ENCODE peak calls at places on chromosomes 6 and 20, in seven cellular contexts. M is A549, N is H1, C is HCT116, Z is HepG2, A is GM12878, Q is K562. L is an unnamed sample.

GRCh38 chr6:47144306-47144705 is 102.2 kb upstream of the ADGRF1 start:
- DNase-seq in N (no peak), Z (no peak), C (no peak), Q (no peak), A (no peak), M (no peak), L (peak)

GRCh38 chr20:47696856-47697255 is 88.4 kb downstream of the SULF2 start:
- DNase-seq in Z (no peak), M (no peak), Q (no peak), C (no peak), A (no peak), N (no peak), L (no peak)

GRCh38 chr6:168093071-168093505 is 14.1 kb upstream of the FRMD1 start:
- DNase-seq in Q (peak), M (no peak), C (no peak), N (no peak), A (no peak), Z (peak), L (no peak)

GRCh38 chr6:156423829-156424228 is 353.3 kb upstream of the ARID1B start:
- DNase-seq in A (no peak), Z (no peak), N (no peak), Q (no peak), M (no peak), C (no peak), L (no peak)

GRCh38 chr6:84763397-84764331 is 734 bp downstream of the TBX18 start:
- DNase-seq in A (no peak), Z (no peak), M (peak), N (peak), Q (peak), C (peak), L (peak)

GRCh38 chr6:163983601-163984445 is 569.3 kb downstream of the QKI start:
- DNase-seq in A (peak), Q (no peak), N (no peak), C (no peak), Z (no peak), M (no peak), L (no peak)

GRCh38 chr6:154950979-154951378 is 44.1 kb upstream of the TIAM2 start:
- DNase-seq in Z (no peak), A (no peak), M (no peak), N (no peak), Q (no peak), C (no peak), L (no peak)

GRCh38 chr6:134111062-134111677 is 58.7 kb upstream of the SLC2A12 start:
- DNase-seq in N (no peak), A (no peak), Z (peak), Q (peak), C (peak), M (peak), L (peak)

GRCh38 chr20:8766868-8767390 is 302.0 kb upstream of the PLCB4 start:
- DNase-seq in M (no peak), Q (no peak), N (no peak), C (no peak), Z (no peak), A (no peak), L (no peak)

GRCh38 chr20:1469306-1469905 is 2.8 kb upstream of the NSFL1C start:
- DNase-seq in M (no peak), A (no peak), Q (peak), N (no peak), Z (no peak), C (no peak), L (no peak)

GRCh38 chr20:4160761-4161305 is 145.5 kb upstream of the RNF24 start:
- DNase-seq in N (peak), C (no peak), A (no peak), M (no peak), Z (peak), Q (no peak), L (peak)

GRCh38 chr6:22470454-22471368 is 98.7 kb upstream of the HDGFL1 start:
- DNase-seq in Q (no peak), Z (no peak), C (no peak), M (peak), A (peak), N (no peak), L (peak)

GRCh38 chr6:17457956-17458355 is 64.6 kb downstream of the CAP2 start:
- DNase-seq in C (no peak), A (no peak), Q (no peak), M (no peak), N (no peak), Z (no peak), L (no peak)

GRCh38 chr20:63969851-63970713 is at the start of gene ZNF512B:
- DNase-seq in C (no peak), Q (peak), Z (peak), N (peak), A (no peak), M (peak), L (peak)

GRCh38 chr20:38548356-38549083 is 32.5 kb upstream of the ADIG start:
- DNase-seq in N (no peak), Z (no peak), A (no peak), M (no peak), C (no peak), Q (no peak), L (no peak)

GRCh38 chr6:22601941-22602340 is 32.6 kb downstream of the HDGFL1 start:
- DNase-seq in Z (no peak), A (no peak), M (no peak), C (no peak), Q (no peak), N (no peak), L (no peak)

GRCh38 chr20:51767018-51767866 is 948 bp downstream of the ATP9A start:
- DNase-seq in A (no peak), Z (peak), N (peak), M (peak), C (peak), Q (peak), L (no peak)

GRCh38 chr20:39762716-39763115 is 800.6 kb downstream of the DHX35 start:
- DNase-seq in N (no peak), M (no peak), C (no peak), Q (no peak), Z (no peak), A (no peak), L (no peak)

GRCh38 chr20:19835533-19836222 is 77.6 kb downstream of the RIN2 start:
- DNase-seq in N (no peak), M (no peak), C (no peak), A (no peak), Q (no peak), Z (no peak), L (no peak)

GRCh38 chr6:96340164-96340563 is 181.4 kb upstream of the UFL1 start:
- DNase-seq in M (no peak), Q (no peak), N (no peak), A (no peak), Z (no peak), C (no peak), L (no peak)

GRCh38 chr6:161374971-161375873 is 101.4 kb upstream of the AGPAT4 start:
- DNase-seq in Q (peak), Z (peak), M (peak), C (no peak), N (no peak), A (no peak), L (no peak)

GRCh38 chr6:166466178-166467122 is 83.7 kb upstream of the MPC1 start:
- DNase-seq in Z (no peak), N (no peak), M (peak), A (no peak), C (no peak), Q (no peak), L (peak)

GRCh38 chr6:105591053-105591452 is 188.2 kb upstream of the PREP start:
- DNase-seq in Q (no peak), N (no peak), Z (no peak), A (peak), C (no peak), M (peak), L (peak)

GRCh38 chr6:151765444-151765886 is 42.0 kb upstream of the ESR1 start:
- DNase-seq in A (no peak), C (peak), Q (peak), N (no peak), M (peak), Z (peak), L (peak)

GRCh38 chr6:108622601-108623335 is 62.1 kb downstream of the FOXO3 start:
- DNase-seq in N (no peak), C (no peak), Q (no peak), Z (no peak), M (peak), A (no peak), L (peak)

GRCh38 chr6:44093066-44093465 is 34.2 kb downstream of the MRPL14 start:
- DNase-seq in A (no peak), Q (no peak), M (no peak), N (no peak), C (no peak), Z (no peak), L (no peak)

GRCh38 chr6:52207066-52207465 is 20.9 kb downstream of the IL17A start:
- DNase-seq in M (no peak), A (no peak), N (no peak), Z (no peak), C (no peak), Q (no peak), L (no peak)

GRCh38 chr6:10409766-10410209 is 5.1 kb downstream of the TFAP2A start:
- DNase-seq in M (no peak), A (no peak), C (no peak), Q (no peak), N (no peak), Z (no peak), L (no peak)

GRCh38 chr6:90186637-90187361 is 109.8 kb downstream of the BACH2 start:
- DNase-seq in N (no peak), Z (no peak), A (no peak), M (no peak), Q (no peak), C (no peak), L (no peak)

GRCh38 chr6:90413867-90414266 is 117.2 kb upstream of the BACH2 start:
- DNase-seq in A (no peak), M (no peak), Z (no peak), N (peak), Q (no peak), C (no peak), L (peak)

GRCh38 chr6:137033828-137034227 is 10.9 kb downstream of the IL20RA start:
- DNase-seq in C (no peak), M (no peak), N (no peak), A (peak), Z (peak), Q (no peak), L (no peak)

GRCh38 chr6:166422201-166422940 is 39.6 kb upstream of the MPC1 start:
- DNase-seq in Z (no peak), N (no peak), M (no peak), C (no peak), A (no peak), Q (no peak), L (no peak)

GRCh38 chr6:108127826-108128225 is 38.0 kb upstream of the NR2E1 start:
- DNase-seq in Z (peak), Q (no peak), N (no peak), A (no peak), C (no peak), M (peak), L (no peak)

GRCh38 chr20:62829231-62830230 is 12.7 kb downstream of the COL9A3 start:
- DNase-seq in N (no peak), C (no peak), A (no peak), M (no peak), Q (no peak), Z (no peak), L (no peak)

GRCh38 chr20:38946836-38947235 is 15.3 kb upstream of the DHX35 start:
- DNase-seq in Q (no peak), N (no peak), C (no peak), A (no peak), Z (no peak), M (no peak), L (no peak)

GRCh38 chr6:170383466-170384075 is 77.0 kb downstream of the FAM120B start:
- DNase-seq in N (no peak), A (no peak), Q (no peak), Z (no peak), M (no peak), C (no peak), L (no peak)

GRCh38 chr6:37480951-37481597 is 18.6 kb downstream of the CCDC167 start:
- DNase-seq in Z (no peak), C (no peak), N (peak), A (no peak), M (no peak), Q (no peak), L (no peak)

GRCh38 chr20:34586488-34587163 is 28.1 kb downstream of the MAP1LC3A start:
- DNase-seq in A (no peak), C (no peak), N (no peak), M (no peak), Q (no peak), Z (peak), L (no peak)

GRCh38 chr6:35755525-35755924 is 18.7 kb downstream of the ARMC12 start:
- DNase-seq in A (no peak), Z (no peak), C (no peak), Q (no peak), M (no peak), N (no peak), L (no peak)
- TF ChIP-seq CEBPB in A (no peak), Z (no peak), C (no peak), Q (no peak), M (no peak), N (no peak), L (no peak)

GRCh38 chr6:41643899-41644269 is 5.6 kb downstream of the MDFI start:
- DNase-seq in Z (no peak), Q (no peak), N (no peak), M (no peak), C (no peak), A (no peak), L (no peak)

GRCh38 chr6:41644297-41644879 is 6.1 kb downstream of the MDFI start:
- DNase-seq in Z (peak), N (peak), M (no peak), C (no peak), A (no peak), Q (no peak), L (no peak)

GRCh38 chr6:41646026-41646795 is 7.9 kb downstream of the MDFI start:
- DNase-seq in M (no peak), N (no peak), A (no peak), Q (no peak), C (no peak), Z (no peak), L (no peak)

GRCh38 chr6:41642960-41643898 is 5.0 kb downstream of the MDFI start:
- DNase-seq in Z (no peak), M (no peak), C (no peak), Q (no peak), A (no peak), N (no peak), L (no peak)

DNA sequence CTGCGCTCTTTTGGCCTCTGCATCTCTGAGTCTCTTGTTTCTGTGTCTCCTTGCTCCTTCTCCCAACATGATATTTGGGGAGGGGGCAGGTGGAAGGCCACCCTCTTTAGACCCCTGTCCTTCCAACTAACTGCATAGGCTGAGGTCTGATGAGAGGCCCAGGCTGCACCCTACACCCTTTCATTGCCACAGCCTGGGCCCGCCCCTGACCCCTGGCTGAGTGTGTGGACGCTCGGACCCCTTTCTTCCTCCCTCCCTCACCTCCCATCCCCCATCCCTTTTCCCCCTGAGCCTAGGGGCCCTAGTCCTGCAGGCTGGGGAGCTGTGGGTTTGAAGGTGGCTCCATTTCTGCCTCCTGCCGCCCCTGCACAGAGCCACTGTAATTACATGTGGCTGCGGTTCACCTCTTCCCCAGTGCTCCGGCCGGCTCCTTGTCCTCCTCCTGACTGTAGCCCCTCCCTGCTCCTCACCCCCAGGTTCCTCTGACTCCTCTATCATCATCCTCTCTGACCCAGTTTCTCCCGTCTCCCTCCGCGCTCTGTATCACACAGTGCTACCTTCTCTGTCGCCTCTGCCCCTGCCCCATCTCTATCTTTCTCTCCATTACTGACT is 6.8 kb downstream of the MDFI start:
- DNase-seq in M (no peak), N (peak), Z (no peak), Q (no peak), C (no peak), A (no peak), L (no peak)
- TF ChIP-seq CEBPB in M (no peak), N (no peak), Z (no peak), Q (no peak), C (no peak), A (no peak), L (no peak)

GRCh38 chr6:143485967-143486366 is 25.6 kb downstream of the FUCA2 start:
- DNase-seq in A (no peak), N (no peak), C (no peak), Q (no peak), Z (no peak), M (no peak), L (peak)

GRCh38 chr6:143486752-143487151 is 24.8 kb downstream of the FUCA2 start:
- DNase-seq in N (no peak), A (no peak), M (no peak), C (no peak), Z (no peak), Q (no peak), L (no peak)

GRCh38 chr6:143490244-143490643 is 21.3 kb downstream of the FUCA2 start:
- DNase-seq in A (no peak), Z (no peak), Q (no peak), C (no peak), N (no peak), M (no peak), L (no peak)

DNA sequence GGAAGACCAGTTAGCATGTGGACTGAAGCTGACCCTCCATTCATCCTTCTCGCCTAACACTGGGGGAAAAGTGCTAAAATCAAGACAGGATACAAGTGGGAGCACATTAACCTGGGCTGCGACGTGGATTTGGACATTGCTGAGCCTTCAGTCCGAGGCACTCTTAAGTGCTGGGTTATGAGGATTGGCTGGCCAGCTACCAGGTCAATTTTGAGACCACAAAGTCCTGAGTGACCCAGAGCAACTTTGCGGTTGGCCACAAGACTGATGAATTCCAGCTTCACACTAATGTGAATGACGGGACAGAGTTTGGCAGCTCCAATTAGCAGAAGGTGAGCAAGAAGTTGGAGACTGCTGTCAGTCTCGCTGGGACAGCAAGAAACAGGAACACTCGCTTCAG is 20.7 kb downstream of the FUCA2 start:
- DNase-seq in N (no peak), M (no peak), Q (no peak), A (no peak), C (no peak), Z (no peak), L (no peak)
- TF ChIP-seq CEBPB in N (no peak), M (no peak), Q (no peak), A (no peak), C (no peak), Z (no peak), L (no peak)

DNA sequence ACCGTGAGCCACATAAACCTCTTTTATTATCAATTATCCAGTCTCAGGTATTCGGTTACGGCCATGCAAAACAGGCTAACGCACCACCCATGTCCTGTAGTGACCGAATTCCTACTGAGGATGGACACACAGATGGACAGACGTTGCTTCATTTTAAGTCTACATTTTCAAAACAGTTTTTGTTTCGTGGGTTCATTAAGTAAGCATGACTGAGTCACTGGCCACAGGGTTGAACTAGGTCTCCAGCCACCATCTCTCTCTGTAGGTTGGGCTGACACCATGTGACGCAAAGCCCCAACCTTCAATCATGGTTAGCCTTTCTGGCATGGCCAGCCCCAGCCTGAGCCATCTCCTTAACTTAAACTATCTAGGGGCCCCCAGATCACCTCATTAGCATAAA is 110.0 kb upstream of the SLC22A23 start:
- DNase-seq in N (no peak), A (no peak), M (no peak), Q (no peak), Z (no peak), C (no peak), L (peak)
- TF ChIP-seq CEBPB in N (no peak), A (no peak), M (no peak), Q (no peak), Z (no peak), C (no peak), L (peak)

DNA sequence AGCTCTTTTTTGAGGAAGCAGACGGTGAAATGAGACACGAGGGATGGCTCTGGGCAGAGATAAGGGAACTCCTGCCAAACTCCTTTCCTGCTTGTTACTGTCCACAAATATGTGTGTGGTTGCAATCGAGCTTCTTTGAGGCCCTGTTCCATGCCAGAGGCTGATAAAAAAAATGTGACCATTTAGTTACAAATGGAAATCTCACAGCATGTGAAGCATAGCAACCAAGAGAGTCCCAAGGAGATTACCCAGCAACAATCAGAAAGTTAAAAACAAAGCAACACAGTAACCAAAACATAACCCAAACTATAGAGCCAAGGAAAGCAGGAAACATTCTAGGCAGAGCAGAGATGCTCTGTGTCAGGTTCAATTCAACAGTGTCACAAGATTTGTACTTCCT is 35.4 kb upstream of the HMGN3 start:
- DNase-seq in C (no peak), M (peak), Q (no peak), N (no peak), Z (no peak), A (no peak), L (peak)
- TF ChIP-seq CEBPB in C (no peak), M (no peak), Q (no peak), N (no peak), Z (no peak), A (no peak), L (no peak)

DNA sequence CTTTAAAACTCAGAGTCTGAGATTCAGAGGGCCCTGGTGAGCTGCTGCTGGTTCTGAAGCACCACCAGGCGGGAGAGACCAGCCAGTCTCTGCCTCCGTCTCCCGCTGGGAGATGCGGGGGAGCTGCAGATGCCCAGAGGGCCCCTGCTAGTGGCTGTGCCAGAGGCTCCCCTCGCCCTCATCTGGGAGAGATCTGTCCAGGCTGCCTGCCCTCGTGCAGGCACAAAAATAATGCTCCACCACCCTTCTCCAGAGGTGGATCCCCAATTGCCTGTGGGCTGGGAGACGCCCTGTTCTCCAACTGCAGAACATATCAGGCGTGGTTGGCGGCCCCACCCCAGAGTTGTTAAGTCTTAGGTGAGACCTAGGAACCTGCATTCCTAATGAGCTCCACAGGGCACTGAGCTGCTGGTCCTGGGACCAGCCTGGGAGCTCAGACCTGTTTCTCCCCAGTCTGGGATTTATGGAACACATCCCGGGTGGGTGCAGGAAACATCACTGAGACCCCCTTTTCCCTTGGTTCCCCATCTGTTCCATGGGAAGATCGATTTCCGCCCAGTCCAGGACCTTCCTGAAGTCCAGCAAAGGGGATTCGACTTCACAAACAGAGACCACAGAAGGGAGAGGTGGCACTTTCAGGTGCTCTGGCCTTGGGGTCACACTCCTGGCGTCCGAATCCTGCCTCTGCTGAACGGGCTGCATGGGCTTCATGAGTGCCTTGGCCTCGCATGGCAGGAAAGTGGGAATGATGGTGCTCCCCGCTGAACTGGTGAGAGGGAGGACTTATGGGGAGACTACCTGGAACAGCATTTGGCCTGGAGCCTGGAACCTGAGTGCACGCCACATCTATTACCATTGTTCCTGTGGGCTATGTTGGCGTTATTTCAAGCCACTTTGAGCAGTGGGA is 296.5 kb downstream of the TAF4 start:
- DNase-seq in C (no peak), A (no peak), N (no peak), Q (no peak), Z (no peak), M (no peak), L (no peak)
- TF ChIP-seq CEBPB in C (no peak), A (no peak), N (no peak), Q (no peak), Z (no peak), M (no peak), L (no peak)